ENCODE peak calls at places on chromosomes 16 and 17, in nine cellular contexts. One of them, this sample, is unnamed.
A peak's percentile ranks its signal among the peaks of the same experiment; 100 is the strongest.

GRCh38 chr17:31743767-31744166 is 115.3 kb downstream of the COPRS start:
- DNase-seq in fibroblast of lung: peak; percentile 36
- DNase-seq in SK-N-SH: no peak
- DNase-seq in uterus: no peak
- DNase-seq in IMR-90: peak; percentile 28
- DNase-seq in kidney: no peak
- DNase-seq in naive thymus-derived CD4-positive, alpha-beta T cell: no peak
- DNase-seq in testis: no peak
- DNase-seq in neuronal stem cell: no peak
- DNase-seq in this sample: no peak

GRCh38 chr17:1931759-1932579 is 93.2 kb downstream of the RTN4RL1 start:
- DNase-seq in SK-N-SH: no peak
- DNase-seq in uterus: no peak
- DNase-seq in neuronal stem cell: peak; percentile 83
- DNase-seq in fibroblast of lung: peak; percentile 9
- DNase-seq in kidney: no peak
- DNase-seq in IMR-90: peak; percentile 7
- DNase-seq in testis: peak; percentile 40
- DNase-seq in naive thymus-derived CD4-positive, alpha-beta T cell: no peak
- DNase-seq in this sample: no peak

GRCh38 chr17:31512104-31512740 is 120.7 kb downstream of the RAB11FIP4 start:
- DNase-seq in testis: no peak
- DNase-seq in IMR-90: no peak
- DNase-seq in kidney: peak; percentile 73
- DNase-seq in naive thymus-derived CD4-positive, alpha-beta T cell: no peak
- DNase-seq in SK-N-SH: no peak
- DNase-seq in fibroblast of lung: no peak
- DNase-seq in neuronal stem cell: no peak
- DNase-seq in uterus: no peak
- DNase-seq in this sample: no peak

GRCh38 chr17:5092139-5093010 is 14.1 kb downstream of the ZFP3 start:
- DNase-seq in IMR-90: no peak
- DNase-seq in naive thymus-derived CD4-positive, alpha-beta T cell: no peak
- DNase-seq in SK-N-SH: no peak
- DNase-seq in kidney: no peak
- DNase-seq in fibroblast of lung: peak; percentile 18
- DNase-seq in uterus: no peak
- DNase-seq in neuronal stem cell: no peak
- DNase-seq in testis: no peak
- DNase-seq in this sample: no peak

GRCh38 chr16:49455991-49456745 is 82.6 kb downstream of the C16orf78 start:
- DNase-seq in testis: no peak
- DNase-seq in IMR-90: no peak
- DNase-seq in fibroblast of lung: no peak
- DNase-seq in SK-N-SH: no peak
- DNase-seq in naive thymus-derived CD4-positive, alpha-beta T cell: no peak
- DNase-seq in kidney: no peak
- DNase-seq in uterus: no peak
- DNase-seq in neuronal stem cell: no peak
- DNase-seq in this sample: no peak

GRCh38 chr17:75900691-75901533 is 3.8 kb downstream of the MRPL38 start:
- DNase-seq in fibroblast of lung: no peak
- DNase-seq in kidney: peak; percentile 71
- DNase-seq in SK-N-SH: no peak
- DNase-seq in naive thymus-derived CD4-positive, alpha-beta T cell: no peak
- DNase-seq in neuronal stem cell: no peak
- DNase-seq in testis: no peak
- DNase-seq in IMR-90: no peak
- DNase-seq in uterus: no peak
- DNase-seq in this sample: no peak

GRCh38 chr17:73663614-73664013 is 19.4 kb upstream of the SDK2 start:
- DNase-seq in IMR-90: no peak
- DNase-seq in SK-N-SH: no peak
- DNase-seq in kidney: no peak
- DNase-seq in uterus: no peak
- DNase-seq in testis: no peak
- DNase-seq in fibroblast of lung: no peak
- DNase-seq in naive thymus-derived CD4-positive, alpha-beta T cell: no peak
- DNase-seq in neuronal stem cell: no peak
- DNase-seq in this sample: no peak

GRCh38 chr17:2691069-2691871 is 20.3 kb downstream of the CLUH start:
- DNase-seq in fibroblast of lung: no peak
- DNase-seq in uterus: no peak
- DNase-seq in SK-N-SH: no peak
- DNase-seq in kidney: peak; percentile 63
- DNase-seq in IMR-90: no peak
- DNase-seq in neuronal stem cell: no peak
- DNase-seq in testis: peak; percentile 14
- DNase-seq in naive thymus-derived CD4-positive, alpha-beta T cell: no peak
- DNase-seq in this sample: peak; percentile 29

GRCh38 chr16:70428178-70428998 is 10.5 kb downstream of the ST3GAL2 start:
- DNase-seq in SK-N-SH: peak; percentile 85
- DNase-seq in IMR-90: peak; percentile 97
- DNase-seq in uterus: peak; percentile 90
- DNase-seq in fibroblast of lung: peak; percentile 93
- DNase-seq in neuronal stem cell: no peak
- DNase-seq in naive thymus-derived CD4-positive, alpha-beta T cell: no peak
- DNase-seq in testis: peak; percentile 97
- DNase-seq in kidney: peak; percentile 98
- DNase-seq in this sample: peak; percentile 99

GRCh38 chr16:12239953-12240485 is 263.5 kb downstream of the SNX29 start:
- DNase-seq in SK-N-SH: no peak
- DNase-seq in testis: no peak
- DNase-seq in neuronal stem cell: no peak
- DNase-seq in kidney: no peak
- DNase-seq in uterus: no peak
- DNase-seq in IMR-90: peak; percentile 54
- DNase-seq in naive thymus-derived CD4-positive, alpha-beta T cell: no peak
- DNase-seq in fibroblast of lung: peak; percentile 73
- DNase-seq in this sample: no peak

GRCh38 chr17:43659823-43660222 is 1.9 kb downstream of the MEOX1 start:
- DNase-seq in kidney: no peak
- DNase-seq in testis: no peak
- DNase-seq in naive thymus-derived CD4-positive, alpha-beta T cell: no peak
- DNase-seq in SK-N-SH: no peak
- DNase-seq in IMR-90: no peak
- DNase-seq in neuronal stem cell: no peak
- DNase-seq in fibroblast of lung: no peak
- DNase-seq in uterus: no peak
- DNase-seq in this sample: no peak
- H3K27ac ChIP-seq in kidney: no peak overlapping the region
- H3K27ac ChIP-seq in testis: peak overlapping the region; percentile 8
- H3K27ac ChIP-seq in naive thymus-derived CD4-positive, alpha-beta T cell: no peak overlapping the region
- H3K27ac ChIP-seq in SK-N-SH: no peak overlapping the region
- H3K27ac ChIP-seq in IMR-90: no peak overlapping the region
- H3K27ac ChIP-seq in neuronal stem cell: no peak overlapping the region
- H3K27ac ChIP-seq in fibroblast of lung: no peak overlapping the region
- H3K27ac ChIP-seq in uterus: no peak overlapping the region
- H3K27ac ChIP-seq in this sample: no peak overlapping the region

DNA sequence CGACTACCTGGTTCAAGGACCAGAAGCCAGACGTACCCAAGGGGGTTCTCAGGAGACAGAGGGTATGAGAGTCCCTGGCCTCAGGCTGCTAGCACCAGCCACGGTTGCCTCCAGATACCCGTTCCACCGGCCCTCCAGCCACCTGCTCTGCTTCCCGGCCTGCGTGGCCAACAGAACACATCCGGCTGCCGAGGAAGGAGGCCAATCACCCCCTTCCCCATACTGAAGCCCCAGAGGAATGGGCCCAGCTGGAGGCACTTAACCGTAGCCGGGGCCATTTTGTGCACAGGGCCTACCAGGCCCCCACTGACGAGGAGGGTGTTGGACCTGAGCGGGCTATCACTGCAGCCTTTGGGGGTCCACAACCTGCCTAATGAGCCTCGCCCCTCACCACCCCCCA is 10.4 kb upstream of the KREMEN2 start:
- DNase-seq in naive thymus-derived CD4-positive, alpha-beta T cell: no peak
- DNase-seq in SK-N-SH: no peak
- DNase-seq in neuronal stem cell: no peak
- DNase-seq in IMR-90: no peak
- DNase-seq in kidney: no peak
- DNase-seq in uterus: no peak
- DNase-seq in fibroblast of lung: no peak
- DNase-seq in testis: no peak
- DNase-seq in this sample: no peak
- H3K4me3 ChIP-seq in naive thymus-derived CD4-positive, alpha-beta T cell: no peak overlapping the region
- H3K4me3 ChIP-seq in SK-N-SH: no peak overlapping the region
- H3K4me3 ChIP-seq in neuronal stem cell: no peak overlapping the region
- H3K4me3 ChIP-seq in IMR-90: no peak overlapping the region
- H3K4me3 ChIP-seq in kidney: no peak overlapping the region
- H3K4me3 ChIP-seq in uterus: no peak overlapping the region
- H3K4me3 ChIP-seq in fibroblast of lung: no peak overlapping the region
- H3K4me3 ChIP-seq in testis: no peak overlapping the region
- H3K4me3 ChIP-seq in this sample: no peak overlapping the region

DNA sequence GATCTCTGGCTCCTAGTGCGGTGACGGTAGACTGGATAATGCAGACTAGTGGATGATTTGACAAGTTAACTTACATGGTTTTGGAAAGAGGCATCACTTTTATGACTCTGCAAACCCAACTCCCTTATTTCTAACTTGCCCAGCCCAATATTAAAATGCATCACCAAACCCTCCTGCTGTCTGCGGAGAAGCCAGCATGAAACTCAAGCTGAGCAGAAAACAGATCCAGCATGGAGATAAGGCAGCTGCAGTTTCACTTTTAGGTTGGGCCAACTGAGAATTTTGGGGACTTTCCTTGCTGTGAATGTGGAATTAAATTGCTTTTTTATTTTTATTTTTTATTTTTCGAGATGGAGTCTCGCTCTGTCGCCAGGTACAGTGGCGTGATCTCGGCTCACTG is 27.8 kb downstream of the CDH1 start:
- DNase-seq in SK-N-SH: no peak
- DNase-seq in naive thymus-derived CD4-positive, alpha-beta T cell: no peak
- DNase-seq in IMR-90: no peak
- DNase-seq in fibroblast of lung: no peak
- DNase-seq in testis: no peak
- DNase-seq in uterus: no peak
- DNase-seq in neuronal stem cell: no peak
- DNase-seq in kidney: no peak
- DNase-seq in this sample: no peak
- H3K4me1 ChIP-seq in SK-N-SH: no peaks in the 10 kb centered on the region
- H3K4me1 ChIP-seq in naive thymus-derived CD4-positive, alpha-beta T cell: no peaks in the 10 kb centered on the region
- H3K4me1 ChIP-seq in IMR-90: no peaks in the 10 kb centered on the region
- H3K4me1 ChIP-seq in fibroblast of lung: no peaks in the 10 kb centered on the region
- H3K4me1 ChIP-seq in testis: no peaks in the 10 kb centered on the region
- H3K4me1 ChIP-seq in uterus: no peaks in the 10 kb centered on the region
- H3K4me1 ChIP-seq in neuronal stem cell: peaks cover 5% of the 10 kb centered on the region
- H3K4me1 ChIP-seq in kidney: peaks cover 7% of the 10 kb centered on the region
- H3K4me1 ChIP-seq in this sample: no peaks in the 10 kb centered on the region

GRCh38 chr16:2157480-2158261 is 2.1 kb downstream of the TRAF7 start:
- DNase-seq in IMR-90: no peak
- DNase-seq in SK-N-SH: no peak
- DNase-seq in kidney: no peak
- DNase-seq in uterus: no peak
- DNase-seq in fibroblast of lung: no peak
- DNase-seq in testis: no peak
- DNase-seq in naive thymus-derived CD4-positive, alpha-beta T cell: no peak
- DNase-seq in neuronal stem cell: no peak
- DNase-seq in this sample: no peak

GRCh38 chr16:2156025-2156848 is 655 bp downstream of the TRAF7 start:
- DNase-seq in kidney: peak; percentile 84
- DNase-seq in testis: no peak
- DNase-seq in fibroblast of lung: peak; percentile 69
- DNase-seq in SK-N-SH: peak; percentile 58
- DNase-seq in neuronal stem cell: no peak
- DNase-seq in naive thymus-derived CD4-positive, alpha-beta T cell: no peak
- DNase-seq in IMR-90: peak; percentile 76
- DNase-seq in uterus: no peak
- DNase-seq in this sample: no peak

GRCh38 chr16:2158262-2158638 is 2.7 kb downstream of the TRAF7 start:
- DNase-seq in IMR-90: no peak
- DNase-seq in testis: no peak
- DNase-seq in SK-N-SH: no peak
- DNase-seq in uterus: no peak
- DNase-seq in naive thymus-derived CD4-positive, alpha-beta T cell: no peak
- DNase-seq in kidney: no peak
- DNase-seq in fibroblast of lung: no peak
- DNase-seq in neuronal stem cell: no peak
- DNase-seq in this sample: no peak

GRCh38 chr16:2155091-2156024 is at the start of gene TRAF7:
- DNase-seq in testis: peak; percentile 100
- DNase-seq in kidney: peak; percentile 100
- DNase-seq in neuronal stem cell: peak; percentile 100
- DNase-seq in SK-N-SH: peak; percentile 96
- DNase-seq in uterus: peak; percentile 100
- DNase-seq in naive thymus-derived CD4-positive, alpha-beta T cell: peak; percentile 99
- DNase-seq in fibroblast of lung: peak; percentile 100
- DNase-seq in IMR-90: peak; percentile 100
- DNase-seq in this sample: peak; percentile 98

GRCh38 chr16:2156849-2157224 is 1.3 kb downstream of the TRAF7 start:
- DNase-seq in IMR-90: no peak
- DNase-seq in SK-N-SH: no peak
- DNase-seq in kidney: no peak
- DNase-seq in naive thymus-derived CD4-positive, alpha-beta T cell: no peak
- DNase-seq in uterus: no peak
- DNase-seq in neuronal stem cell: no peak
- DNase-seq in testis: no peak
- DNase-seq in fibroblast of lung: no peak
- DNase-seq in this sample: no peak
- H3K27ac ChIP-seq in IMR-90: peak overlapping the region; percentile 85
- H3K27ac ChIP-seq in SK-N-SH: peak overlapping the region; percentile 61
- H3K27ac ChIP-seq in kidney: peak overlapping the region; percentile 19
- H3K27ac ChIP-seq in naive thymus-derived CD4-positive, alpha-beta T cell: no peak overlapping the region
- H3K27ac ChIP-seq in uterus: no peak overlapping the region
- H3K27ac ChIP-seq in neuronal stem cell: no peak overlapping the region
- H3K27ac ChIP-seq in testis: peak overlapping the region; percentile 89
- H3K27ac ChIP-seq in fibroblast of lung: peak overlapping the region; percentile 95
- H3K27ac ChIP-seq in this sample: no peak overlapping the region

GRCh38 chr17:38354466-38354865 is 2.8 kb downstream of the SOCS7 start:
- DNase-seq in uterus: no peak
- DNase-seq in testis: no peak
- DNase-seq in naive thymus-derived CD4-positive, alpha-beta T cell: no peak
- DNase-seq in fibroblast of lung: no peak
- DNase-seq in SK-N-SH: no peak
- DNase-seq in IMR-90: no peak
- DNase-seq in kidney: peak; percentile 7
- DNase-seq in neuronal stem cell: no peak
- DNase-seq in this sample: no peak

GRCh38 chr17:38353084-38353604 is 1.5 kb downstream of the SOCS7 start:
- DNase-seq in naive thymus-derived CD4-positive, alpha-beta T cell: no peak
- DNase-seq in IMR-90: no peak
- DNase-seq in neuronal stem cell: no peak
- DNase-seq in fibroblast of lung: peak; percentile 12
- DNase-seq in testis: no peak
- DNase-seq in kidney: peak; percentile 1
- DNase-seq in uterus: no peak
- DNase-seq in SK-N-SH: no peak
- DNase-seq in this sample: no peak

GRCh38 chr17:38355256-38355655 is 3.6 kb downstream of the SOCS7 start:
- DNase-seq in kidney: peak; percentile 4
- DNase-seq in testis: no peak
- DNase-seq in fibroblast of lung: no peak
- DNase-seq in uterus: no peak
- DNase-seq in neuronal stem cell: no peak
- DNase-seq in naive thymus-derived CD4-positive, alpha-beta T cell: no peak
- DNase-seq in SK-N-SH: no peak
- DNase-seq in IMR-90: no peak
- DNase-seq in this sample: no peak

GRCh38 chr17:38352245-38353083 is 820 bp downstream of the SOCS7 start:
- DNase-seq in neuronal stem cell: no peak
- DNase-seq in testis: peak; percentile 44
- DNase-seq in IMR-90: no peak
- DNase-seq in uterus: peak; percentile 33
- DNase-seq in SK-N-SH: peak; percentile 62
- DNase-seq in kidney: peak; percentile 85
- DNase-seq in fibroblast of lung: peak; percentile 12
- DNase-seq in naive thymus-derived CD4-positive, alpha-beta T cell: no peak
- DNase-seq in this sample: peak; percentile 33

GRCh38 chr17:38353668-38354067 is 2.0 kb downstream of the SOCS7 start:
- DNase-seq in testis: no peak
- DNase-seq in uterus: no peak
- DNase-seq in naive thymus-derived CD4-positive, alpha-beta T cell: no peak
- DNase-seq in kidney: peak; percentile 15
- DNase-seq in IMR-90: no peak
- DNase-seq in neuronal stem cell: no peak
- DNase-seq in SK-N-SH: no peak
- DNase-seq in fibroblast of lung: no peak
- DNase-seq in this sample: no peak
- H3K4me3 ChIP-seq in testis: no peak overlapping the region
- H3K4me3 ChIP-seq in uterus: peak overlapping the region; percentile 45
- H3K4me3 ChIP-seq in naive thymus-derived CD4-positive, alpha-beta T cell: peak overlapping the region; percentile 14
- H3K4me3 ChIP-seq in kidney: peak overlapping the region; percentile 71
- H3K4me3 ChIP-seq in IMR-90: no peak overlapping the region
- H3K4me3 ChIP-seq in neuronal stem cell: no peak overlapping the region
- H3K4me3 ChIP-seq in SK-N-SH: peak overlapping the region; percentile 68
- H3K4me3 ChIP-seq in fibroblast of lung: peak overlapping the region; percentile 82
- H3K4me3 ChIP-seq in this sample: peak overlapping the region; percentile 92

This sample was measured in adrenal gland.